ENCODE peak calls at places on chromosomes 5 and 9, in four cellular contexts. One of them, this sample, is unnamed.

GRCh38 chr9:95772320-95773060 is 103.0 kb upstream of the ERCC6L2 start:
- DNase-seq in islet precursor cell: peak; percentile 96
- DNase-seq in breast epithelium: no peak
- DNase-seq in pons: no peak
- DNase-seq in this sample: peak; percentile 84

GRCh38 chr9:126788631-126789349 is 16.1 kb upstream of the ZBTB43 start:
- DNase-seq in islet precursor cell: no peak
- DNase-seq in breast epithelium: no peak
- DNase-seq in pons: no peak
- DNase-seq in this sample: no peak

GRCh38 chr5:84861306-84861705 is 476.6 kb upstream of the EDIL3 start:
- DNase-seq in islet precursor cell: no peak
- DNase-seq in pons: no peak
- DNase-seq in breast epithelium: no peak
- DNase-seq in this sample: no peak

GRCh38 chr5:39755986-39756385 is 331.2 kb upstream of the DAB2 start:
- DNase-seq in breast epithelium: no peak
- DNase-seq in islet precursor cell: no peak
- DNase-seq in pons: peak; percentile 17
- DNase-seq in this sample: no peak

GRCh38 chr5:74945561-74946165 is 79.5 kb upstream of the FAM169A start:
- DNase-seq in islet precursor cell: no peak
- DNase-seq in pons: no peak
- DNase-seq in breast epithelium: no peak
- DNase-seq in this sample: no peak

GRCh38 chr9:114902773-114903589 is 27.4 kb downstream of the TNFSF8 start:
- DNase-seq in islet precursor cell: no peak
- DNase-seq in pons: no peak
- DNase-seq in breast epithelium: no peak
- DNase-seq in this sample: no peak

GRCh38 chr5:154042751-154043150 is 4.0 kb downstream of the MFAP3 start:
- DNase-seq in pons: no peak
- DNase-seq in islet precursor cell: no peak
- DNase-seq in breast epithelium: no peak
- DNase-seq in this sample: no peak

GRCh38 chr9:104961238-104961637 is 33.3 kb upstream of the ABCA1 start:
- DNase-seq in breast epithelium: no peak
- DNase-seq in islet precursor cell: peak; percentile 86
- DNase-seq in pons: no peak
- DNase-seq in this sample: peak; percentile 81

GRCh38 chr9:114117996-114118830 is 19.1 kb upstream of the KIF12 start:
- DNase-seq in islet precursor cell: peak; percentile 54
- DNase-seq in pons: peak; percentile 83
- DNase-seq in breast epithelium: peak; percentile 42
- DNase-seq in this sample: peak; percentile 54

GRCh38 chr9:136438909-136439549 is 616 bp downstream of the INPP5E start:
- DNase-seq in islet precursor cell: peak; percentile 64
- DNase-seq in pons: no peak
- DNase-seq in breast epithelium: no peak
- DNase-seq in this sample: peak; percentile 75

GRCh38 chr5:168706655-168707069 is 127.5 kb upstream of the PANK3 start:
- DNase-seq in islet precursor cell: peak; percentile 78
- DNase-seq in breast epithelium: no peak
- DNase-seq in pons: peak; percentile 74
- DNase-seq in this sample: peak; percentile 87

GRCh38 chr5:72160299-72160698 is 53.0 kb downstream of the MAP1B start:
- DNase-seq in breast epithelium: no peak
- DNase-seq in islet precursor cell: no peak
- DNase-seq in pons: no peak
- DNase-seq in this sample: no peak

GRCh38 chr5:61290815-61291214 is 41.2 kb upstream of the ZSWIM6 start:
- DNase-seq in breast epithelium: no peak
- DNase-seq in islet precursor cell: no peak
- DNase-seq in pons: peak; percentile 29
- DNase-seq in this sample: no peak

GRCh38 chr9:35789541-35789940 is 1.9 kb upstream of the NPR2 start:
- DNase-seq in breast epithelium: no peak
- DNase-seq in islet precursor cell: no peak
- DNase-seq in pons: no peak
- DNase-seq in this sample: no peak

GRCh38 chr5:1836891-1837880 is 36.0 kb downstream of the NDUFS6 start:
- DNase-seq in pons: no peak
- DNase-seq in islet precursor cell: no peak
- DNase-seq in breast epithelium: no peak
- DNase-seq in this sample: no peak

GRCh38 chr5:66958984-66959641 is 237.5 kb downstream of the CD180 start:
- DNase-seq in islet precursor cell: peak; percentile 75
- DNase-seq in pons: peak; percentile 60
- DNase-seq in breast epithelium: no peak
- DNase-seq in this sample: peak; percentile 69

GRCh38 chr5:12080761-12081160 is 176.5 kb upstream of the CTNND2 start:
- DNase-seq in pons: no peak
- DNase-seq in breast epithelium: no peak
- DNase-seq in islet precursor cell: no peak
- DNase-seq in this sample: no peak

GRCh38 chr9:84953797-84954695 is 284.5 kb downstream of the NTRK2 start:
- DNase-seq in breast epithelium: peak; percentile 88
- DNase-seq in islet precursor cell: peak; percentile 87
- DNase-seq in pons: peak; percentile 79
- DNase-seq in this sample: peak; percentile 94

GRCh38 chr9:91714020-91714721 is 235.9 kb downstream of the ROR2 start:
- DNase-seq in breast epithelium: no peak
- DNase-seq in pons: no peak
- DNase-seq in islet precursor cell: peak; percentile 89
- DNase-seq in this sample: peak; percentile 94

GRCh38 chr9:128408963-128409431 is 11.7 kb upstream of the CERCAM start:
- DNase-seq in breast epithelium: no peak
- DNase-seq in islet precursor cell: peak; percentile 75
- DNase-seq in pons: peak; percentile 95
- DNase-seq in this sample: no peak

GRCh38 chr9:682633-683508 is 158.6 kb upstream of the DMRT1 start:
- DNase-seq in pons: no peak
- DNase-seq in islet precursor cell: peak; percentile 73
- DNase-seq in breast epithelium: no peak
- DNase-seq in this sample: no peak

GRCh38 chr5:95935553-95936100 is 26.0 kb downstream of the ELL2 start:
- DNase-seq in islet precursor cell: no peak
- DNase-seq in pons: no peak
- DNase-seq in breast epithelium: no peak
- DNase-seq in this sample: no peak

GRCh38 chr9:89256690-89257089 is 54.3 kb upstream of the CKS2 start:
- DNase-seq in pons: no peak
- DNase-seq in breast epithelium: no peak
- DNase-seq in islet precursor cell: no peak
- DNase-seq in this sample: no peak

GRCh38 chr5:55572011-55572410 is 37.2 kb upstream of the PLPP1 start:
- DNase-seq in pons: no peak
- DNase-seq in breast epithelium: no peak
- DNase-seq in islet precursor cell: no peak
- DNase-seq in this sample: no peak

GRCh38 chr9:108671156-108671555 is 184.6 kb downstream of the ACTL7B start:
- DNase-seq in pons: no peak
- DNase-seq in breast epithelium: no peak
- DNase-seq in islet precursor cell: peak; percentile 58
- DNase-seq in this sample: peak; percentile 62

GRCh38 chr5:10681605-10682428 is 79.2 kb downstream of the DAP start:
- DNase-seq in breast epithelium: no peak
- DNase-seq in pons: no peak
- DNase-seq in islet precursor cell: peak; percentile 33
- DNase-seq in this sample: no peak

GRCh38 chr9:76441551-76442322 is 17.2 kb upstream of the GCNT1 start:
- DNase-seq in pons: no peak
- DNase-seq in breast epithelium: no peak
- DNase-seq in islet precursor cell: peak; percentile 82
- DNase-seq in this sample: no peak

GRCh38 chr5:74762599-74762998 is 4.3 kb downstream of the GFM2 start:
- DNase-seq in islet precursor cell: peak; percentile 56
- DNase-seq in pons: no peak
- DNase-seq in breast epithelium: no peak
- DNase-seq in this sample: no peak

GRCh38 chr5:160423025-160423554 is 1.4 kb downstream of the PTTG1 start:
- DNase-seq in pons: no peak
- DNase-seq in breast epithelium: no peak
- DNase-seq in islet precursor cell: no peak
- DNase-seq in this sample: no peak

GRCh38 chr5:148949871-148950863 is 112.7 kb downstream of the SH3TC2 start:
- DNase-seq in pons: peak; percentile 45
- DNase-seq in breast epithelium: peak; percentile 94
- DNase-seq in islet precursor cell: no peak
- DNase-seq in this sample: peak; percentile 62

GRCh38 chr9:116763665-116764064 is 76.6 kb downstream of the TRIM32 start:
- DNase-seq in islet precursor cell: no peak
- DNase-seq in breast epithelium: no peak
- DNase-seq in pons: no peak
- DNase-seq in this sample: no peak

GRCh38 chr9:72477862-72478564 is 43.4 kb upstream of the TMC1 start:
- DNase-seq in islet precursor cell: peak; percentile 94
- DNase-seq in breast epithelium: no peak
- DNase-seq in pons: no peak
- DNase-seq in this sample: peak; percentile 54

GRCh38 chr5:83142526-83142925 is 65.2 kb downstream of the XRCC4 start:
- DNase-seq in breast epithelium: no peak
- DNase-seq in pons: no peak
- DNase-seq in islet precursor cell: no peak
- DNase-seq in this sample: no peak

GRCh38 chr5:72231989-72232703 is 87.9 kb downstream of the MRPS27 start:
- DNase-seq in pons: no peak
- DNase-seq in islet precursor cell: no peak
- DNase-seq in breast epithelium: no peak
- DNase-seq in this sample: no peak

GRCh38 chr9:121883281-121884056 is 209.6 kb downstream of the TTLL11 start:
- DNase-seq in pons: no peak
- DNase-seq in islet precursor cell: peak; percentile 75
- DNase-seq in breast epithelium: no peak
- DNase-seq in this sample: no peak

This sample was measured in endodermal cell.